ENCODE peak calls at places on chromosome 5, in ten cellular contexts. C is WTC11, E is cardiac muscle cell, H is cardiac fibroblast, P is Calu3, U is keratinocyte, I is lower leg skin, B is OCI-LY7, G is AG04449, Z is A549. D is an unnamed sample.
A peak's percentile ranks its signal among the peaks of the same experiment; 100 is the strongest.

GRCh38 chr5:169895876-169896275 is 84.4 kb downstream of the INSYN2B start:
- DNase-seq in P (no peak), C (no peak), H (peak; percentile 70), U (no peak), I (no peak), G (no peak), Z (no peak), E (peak; percentile 74), B (no peak), D (no peak)

GRCh38 chr5:96146675-96147074 is 185.0 kb upstream of the ELL2 start:
- DNase-seq in B (peak; percentile 40), U (peak; percentile 64), E (peak; percentile 51), P (no peak), Z (no peak), I (no peak), C (no peak), G (peak; percentile 60), H (peak; percentile 63), D (peak; percentile 17)

GRCh38 chr5:36198281-36198680 is 43.4 kb downstream of the NADK2 start:
- DNase-seq in P (no peak), I (no peak), H (peak; percentile 49), Z (no peak), C (no peak), B (no peak), E (peak; percentile 62), G (no peak), U (no peak), D (no peak)

GRCh38 chr5:97231025-97231636 is 48.1 kb upstream of the RIOK2 start:
- DNase-seq in P (peak; percentile 62), U (peak; percentile 30), H (peak; percentile 88), C (peak; percentile 14), G (peak; percentile 44), I (no peak), E (peak; percentile 88), Z (peak; percentile 31), B (peak; percentile 65), D (peak; percentile 38)

GRCh38 chr5:111227805-111228204 is 3.6 kb downstream of the CAMK4 start:
- DNase-seq in G (no peak), U (no peak), B (peak; percentile 18), Z (no peak), I (no peak), E (peak; percentile 83), H (peak; percentile 83), C (no peak), P (peak; percentile 17), D (no peak)

GRCh38 chr5:137621861-137622823 is 113.7 kb downstream of the KLHL3 start:
- DNase-seq in I (peak; percentile 84), E (peak; percentile 37), H (peak; percentile 29), B (no peak), Z (no peak), C (no peak), U (peak; percentile 87), P (no peak), G (no peak), D (no peak)

GRCh38 chr5:6450235-6450860 is 1.7 kb downstream of the UBE2QL1 start:
- DNase-seq in P (no peak), H (no peak), G (no peak), B (no peak), E (no peak), C (no peak), Z (no peak), I (no peak), U (no peak), D (no peak)

GRCh38 chr5:74272019-74272775 is 368.3 kb downstream of the ENC1 start:
- DNase-seq in I (no peak), C (no peak), G (no peak), Z (no peak), B (no peak), H (no peak), U (no peak), P (no peak), E (no peak), D (no peak)

GRCh38 chr5:32419791-32420190 is 24.7 kb downstream of the ZFR start:
- DNase-seq in C (no peak), B (no peak), Z (no peak), H (peak; percentile 10), G (no peak), P (no peak), E (no peak), U (no peak), I (no peak), D (no peak)

GRCh38 chr5:157444224-157444623 is 15.8 kb upstream of the NIPAL4 start:
- DNase-seq in P (peak; percentile 64), G (no peak), E (no peak), I (no peak), H (no peak), Z (no peak), B (no peak), C (no peak), U (no peak), D (no peak)

GRCh38 chr5:121489972-121490371 is 361.7 kb upstream of the FTMT start:
- DNase-seq in P (no peak), I (no peak), U (no peak), C (no peak), E (no peak), Z (no peak), H (no peak), G (no peak), B (no peak), D (no peak)

GRCh38 chr5:138647261-138647788 is 72.1 kb upstream of the HSPA9 start:
- DNase-seq in C (no peak), Z (no peak), H (peak; percentile 53), E (peak; percentile 29), U (no peak), P (no peak), I (no peak), G (no peak), B (no peak), D (no peak)

GRCh38 chr5:149857499-149857898 is 87.1 kb downstream of the PDE6A start:
- DNase-seq in B (no peak), I (peak; percentile 96), H (peak; percentile 86), C (no peak), G (no peak), U (no peak), E (peak; percentile 80), P (peak; percentile 93), Z (no peak), D (no peak)
- TF ChIP-seq CTCF in B (no peak), I (no peak), H (no peak), C (no peak), G (no peak), U (no peak), E (no peak), P (no peak), Z (no peak), D (no peak)

DNA sequence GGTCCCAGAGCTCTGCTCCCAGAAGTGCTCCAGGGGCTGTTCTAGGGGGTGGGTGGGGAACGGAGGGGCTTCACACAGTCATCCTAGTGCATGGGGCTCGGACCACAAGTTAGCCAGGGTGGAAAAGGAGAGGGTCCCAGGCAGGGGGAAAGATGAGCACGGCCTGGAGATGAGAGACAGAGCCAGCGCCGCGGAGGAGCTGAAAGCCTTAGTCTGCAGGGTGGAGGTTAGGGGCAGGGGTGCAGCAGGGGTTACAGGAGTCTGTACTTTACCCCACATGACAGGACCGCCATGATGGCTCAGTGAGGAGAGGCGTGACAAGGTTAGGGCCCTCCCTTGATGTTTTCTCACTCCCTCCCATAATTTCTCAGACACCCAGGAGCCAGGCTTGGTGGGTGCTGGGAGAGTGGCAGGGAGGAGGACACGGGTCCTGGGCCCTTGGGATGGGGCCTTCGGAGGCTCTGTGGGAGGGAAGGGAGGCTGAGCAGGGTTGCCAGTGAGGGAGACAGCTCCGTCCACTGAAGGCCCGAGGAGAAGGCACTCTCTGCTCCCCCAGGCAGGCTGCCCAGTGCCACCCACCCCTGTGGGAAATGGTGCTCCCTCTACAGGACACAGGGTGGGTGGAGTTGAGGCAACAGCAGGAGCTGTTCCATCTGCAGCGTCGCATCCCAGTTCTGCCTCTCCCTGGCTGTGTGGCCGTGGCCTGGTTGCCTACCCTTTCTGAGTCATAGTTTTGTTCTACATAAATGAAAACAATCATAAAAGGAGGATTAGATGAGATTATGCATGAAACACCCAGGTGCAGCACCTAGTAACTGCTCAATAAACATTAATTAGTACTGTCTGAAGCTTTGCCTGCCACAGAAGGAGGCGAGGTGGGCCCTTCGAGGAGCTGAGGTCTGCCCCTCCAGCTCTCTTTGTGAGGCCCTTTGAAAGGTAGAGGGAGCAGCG is 66.2 kb downstream of the NDST1 start:
- DNase-seq in E (no peak), Z (peak; percentile 31), C (no peak), G (no peak), P (no peak), B (no peak), I (no peak), H (no peak), U (no peak), D (no peak)
- TF ChIP-seq CTCF in E (peak; percentile 27), Z (peak; percentile 17), C (no peak), G (peak; percentile 10), P (peak; percentile 40), B (peak; percentile 41), I (no peak), H (peak; percentile 10), U (peak; percentile 16), D (no peak)

GRCh38 chr5:180323929-180324632 is 29.1 kb downstream of the GFPT2 start:
- DNase-seq in I (no peak), E (peak; percentile 38), H (peak; percentile 58), P (no peak), B (no peak), G (peak; percentile 34), U (no peak), Z (no peak), C (no peak), D (no peak)
- TF ChIP-seq CTCF in I (no peak), E (no peak), H (no peak), P (no peak), B (no peak), G (no peak), U (no peak), Z (no peak), C (no peak), D (no peak)

GRCh38 chr5:39713224-39713911 is 288.6 kb upstream of the DAB2 start:
- DNase-seq in C (no peak), G (no peak), E (peak; percentile 48), I (no peak), B (no peak), P (no peak), U (no peak), Z (no peak), H (peak; percentile 51), D (no peak)

GRCh38 chr5:39714036-39714698 is 289.4 kb upstream of the DAB2 start:
- DNase-seq in H (peak; percentile 76), P (peak; percentile 61), B (peak; percentile 39), Z (peak; percentile 27), I (no peak), E (peak; percentile 79), C (peak; percentile 21), G (no peak), U (no peak), D (peak; percentile 28)

GRCh38 chr5:39717186-39717897 is 292.6 kb upstream of the DAB2 start:
- DNase-seq in G (no peak), H (no peak), E (no peak), C (no peak), I (no peak), B (no peak), P (no peak), Z (no peak), U (no peak), D (no peak)

GRCh38 chr5:39712316-39713223 is 287.8 kb upstream of the DAB2 start:
- DNase-seq in U (no peak), I (no peak), Z (no peak), P (no peak), H (no peak), E (no peak), G (no peak), C (no peak), B (no peak), D (no peak)

DNA sequence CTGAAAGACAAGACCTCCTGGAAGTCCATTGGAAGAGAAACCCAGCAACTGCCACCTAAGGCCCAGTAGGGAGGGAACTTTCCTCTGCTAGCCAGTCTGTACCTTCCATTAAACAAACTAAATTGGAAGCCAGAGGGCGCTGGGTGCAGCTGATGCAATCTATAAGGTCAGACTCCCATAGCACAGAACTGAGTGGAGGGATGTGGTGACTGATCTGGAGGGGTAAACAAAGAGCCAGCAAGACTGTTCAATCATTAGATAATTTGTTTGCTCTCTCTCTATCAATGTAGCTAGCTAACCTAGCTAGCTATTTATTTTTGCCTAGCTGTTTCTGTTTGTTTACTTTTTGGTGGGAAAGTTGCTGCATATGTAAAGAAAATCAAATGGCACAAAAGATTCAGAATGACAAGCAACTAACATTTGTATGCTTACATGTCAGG is 291.8 kb upstream of the DAB2 start:
- DNase-seq in B (peak; percentile 26), H (peak; percentile 66), G (no peak), I (no peak), P (peak; percentile 58), U (no peak), Z (peak; percentile 20), E (peak; percentile 76), C (peak; percentile 53), D (peak; percentile 50)
- TF ChIP-seq CTCF in B (peak; percentile 55), H (peak; percentile 57), G (peak; percentile 31), I (no peak), P (no peak), U (peak; percentile 47), Z (peak; percentile 68), E (peak; percentile 59), C (no peak), D (peak; percentile 51)

D was measured in GM13977.